ENCODE peak calls at places on chromosomes 3 and 15, in five cellular contexts. One of them, this sample, is unnamed.
A peak's percentile ranks its signal among the peaks of the same experiment; 100 is the strongest.

GRCh38 chr15:33955945-33956344 is 12.4 kb upstream of the CHRM5 start:
- DNase-seq in CD4-positive, CD25-positive, alpha-beta regulatory T cell: no peak
- DNase-seq in hypothalamus: no peak
- DNase-seq in activated naive CD4-positive, alpha-beta T cell treated with anti-CD3 and anti-CD28 coated beads for 36 hours: no peak
- DNase-seq in HS-27A: no peak
- DNase-seq in this sample: no peak

GRCh38 chr3:170808041-170808440 is 62.0 kb downstream of the RPL22L1 start:
- DNase-seq in CD4-positive, CD25-positive, alpha-beta regulatory T cell: no peak
- DNase-seq in HS-27A: no peak
- DNase-seq in hypothalamus: no peak
- DNase-seq in activated naive CD4-positive, alpha-beta T cell treated with anti-CD3 and anti-CD28 coated beads for 36 hours: no peak
- DNase-seq in this sample: no peak

GRCh38 chr3:38308456-38308855 is 26.4 kb downstream of the SLC22A14 start:
- DNase-seq in CD4-positive, CD25-positive, alpha-beta regulatory T cell: no peak
- DNase-seq in hypothalamus: no peak
- DNase-seq in HS-27A: no peak
- DNase-seq in activated naive CD4-positive, alpha-beta T cell treated with anti-CD3 and anti-CD28 coated beads for 36 hours: no peak
- DNase-seq in this sample: no peak

GRCh38 chr15:58329781-58330467 is 101.9 kb upstream of the LIPC start:
- DNase-seq in CD4-positive, CD25-positive, alpha-beta regulatory T cell: no peak
- DNase-seq in activated naive CD4-positive, alpha-beta T cell treated with anti-CD3 and anti-CD28 coated beads for 36 hours: no peak
- DNase-seq in hypothalamus: no peak
- DNase-seq in HS-27A: no peak
- DNase-seq in this sample: no peak

GRCh38 chr3:114973576-114973975 is 173.5 kb downstream of the ZBTB20 start:
- DNase-seq in HS-27A: no peak
- DNase-seq in hypothalamus: no peak
- DNase-seq in activated naive CD4-positive, alpha-beta T cell treated with anti-CD3 and anti-CD28 coated beads for 36 hours: no peak
- DNase-seq in CD4-positive, CD25-positive, alpha-beta regulatory T cell: no peak
- DNase-seq in this sample: no peak

GRCh38 chr15:85059734-85060133 is 78.1 kb downstream of the PDE8A start:
- DNase-seq in HS-27A: no peak
- DNase-seq in CD4-positive, CD25-positive, alpha-beta regulatory T cell: no peak
- DNase-seq in hypothalamus: no peak
- DNase-seq in activated naive CD4-positive, alpha-beta T cell treated with anti-CD3 and anti-CD28 coated beads for 36 hours: no peak
- DNase-seq in this sample: no peak

GRCh38 chr15:68034071-68034470 is 20.0 kb upstream of the PIAS1 start:
- DNase-seq in CD4-positive, CD25-positive, alpha-beta regulatory T cell: no peak
- DNase-seq in HS-27A: no peak
- DNase-seq in hypothalamus: no peak
- DNase-seq in activated naive CD4-positive, alpha-beta T cell treated with anti-CD3 and anti-CD28 coated beads for 36 hours: no peak
- DNase-seq in this sample: no peak

GRCh38 chr3:63494646-63495045 is 157.8 kb upstream of the SNTN start:
- DNase-seq in activated naive CD4-positive, alpha-beta T cell treated with anti-CD3 and anti-CD28 coated beads for 36 hours: no peak
- DNase-seq in hypothalamus: no peak
- DNase-seq in CD4-positive, CD25-positive, alpha-beta regulatory T cell: no peak
- DNase-seq in HS-27A: no peak
- DNase-seq in this sample: no peak

GRCh38 chr3:45145681-45146614 is at the start of gene CDCP1:
- DNase-seq in HS-27A: no peak
- DNase-seq in CD4-positive, CD25-positive, alpha-beta regulatory T cell: no peak
- DNase-seq in hypothalamus: no peak
- DNase-seq in activated naive CD4-positive, alpha-beta T cell treated with anti-CD3 and anti-CD28 coated beads for 36 hours: peak; percentile 14
- DNase-seq in this sample: peak; percentile 90

GRCh38 chr3:23764407-23764806 is 41.3 kb upstream of the UBE2E1 start:
- DNase-seq in CD4-positive, CD25-positive, alpha-beta regulatory T cell: no peak
- DNase-seq in hypothalamus: no peak
- DNase-seq in HS-27A: no peak
- DNase-seq in activated naive CD4-positive, alpha-beta T cell treated with anti-CD3 and anti-CD28 coated beads for 36 hours: no peak
- DNase-seq in this sample: no peak

GRCh38 chr3:187507266-187507665 is 139.1 kb downstream of the RTP4 start:
- DNase-seq in HS-27A: no peak
- DNase-seq in CD4-positive, CD25-positive, alpha-beta regulatory T cell: no peak
- DNase-seq in hypothalamus: no peak
- DNase-seq in activated naive CD4-positive, alpha-beta T cell treated with anti-CD3 and anti-CD28 coated beads for 36 hours: no peak
- DNase-seq in this sample: no peak

GRCh38 chr3:26840272-26840870 is 217.8 kb downstream of the LRRC3B start:
- DNase-seq in hypothalamus: no peak
- DNase-seq in activated naive CD4-positive, alpha-beta T cell treated with anti-CD3 and anti-CD28 coated beads for 36 hours: no peak
- DNase-seq in CD4-positive, CD25-positive, alpha-beta regulatory T cell: no peak
- DNase-seq in HS-27A: no peak
- DNase-seq in this sample: no peak

GRCh38 chr3:72665701-72666443 is 182.4 kb downstream of the SHQ1 start:
- DNase-seq in hypothalamus: no peak
- DNase-seq in activated naive CD4-positive, alpha-beta T cell treated with anti-CD3 and anti-CD28 coated beads for 36 hours: peak; percentile 81
- DNase-seq in HS-27A: peak; percentile 11
- DNase-seq in CD4-positive, CD25-positive, alpha-beta regulatory T cell: peak; percentile 36
- DNase-seq in this sample: peak; percentile 65

GRCh38 chr3:8182904-8183303 is 318.7 kb upstream of the LMCD1 start:
- DNase-seq in HS-27A: no peak
- DNase-seq in CD4-positive, CD25-positive, alpha-beta regulatory T cell: no peak
- DNase-seq in hypothalamus: no peak
- DNase-seq in activated naive CD4-positive, alpha-beta T cell treated with anti-CD3 and anti-CD28 coated beads for 36 hours: no peak
- DNase-seq in this sample: no peak

GRCh38 chr15:93241696-93242585 is 152.9 kb upstream of the RGMA start:
- DNase-seq in hypothalamus: no peak
- DNase-seq in activated naive CD4-positive, alpha-beta T cell treated with anti-CD3 and anti-CD28 coated beads for 36 hours: no peak
- DNase-seq in CD4-positive, CD25-positive, alpha-beta regulatory T cell: no peak
- DNase-seq in HS-27A: no peak
- DNase-seq in this sample: peak; percentile 63

GRCh38 chr3:108070356-108070755 is 20.5 kb downstream of the CD47 start:
- DNase-seq in CD4-positive, CD25-positive, alpha-beta regulatory T cell: no peak
- DNase-seq in HS-27A: no peak
- DNase-seq in activated naive CD4-positive, alpha-beta T cell treated with anti-CD3 and anti-CD28 coated beads for 36 hours: no peak
- DNase-seq in hypothalamus: no peak
- DNase-seq in this sample: no peak

GRCh38 chr15:60713096-60714084 is 234.4 kb upstream of the ICE2 start:
- DNase-seq in CD4-positive, CD25-positive, alpha-beta regulatory T cell: no peak
- DNase-seq in activated naive CD4-positive, alpha-beta T cell treated with anti-CD3 and anti-CD28 coated beads for 36 hours: no peak
- DNase-seq in hypothalamus: no peak
- DNase-seq in HS-27A: no peak
- DNase-seq in this sample: no peak

GRCh38 chr3:49867871-49868321 is 1.8 kb downstream of the CAMKV start:
- DNase-seq in CD4-positive, CD25-positive, alpha-beta regulatory T cell: no peak
- DNase-seq in HS-27A: no peak
- DNase-seq in activated naive CD4-positive, alpha-beta T cell treated with anti-CD3 and anti-CD28 coated beads for 36 hours: peak; percentile 43
- DNase-seq in hypothalamus: no peak
- DNase-seq in this sample: peak; percentile 85

GRCh38 chr15:58521293-58521991 is 89.7 kb downstream of the LIPC start:
- DNase-seq in HS-27A: no peak
- DNase-seq in activated naive CD4-positive, alpha-beta T cell treated with anti-CD3 and anti-CD28 coated beads for 36 hours: no peak
- DNase-seq in CD4-positive, CD25-positive, alpha-beta regulatory T cell: no peak
- DNase-seq in hypothalamus: no peak
- DNase-seq in this sample: peak; percentile 66

GRCh38 chr15:101322849-101323477 is 27.9 kb upstream of the SNRPA1 start:
- DNase-seq in hypothalamus: no peak
- DNase-seq in HS-27A: no peak
- DNase-seq in CD4-positive, CD25-positive, alpha-beta regulatory T cell: no peak
- DNase-seq in activated naive CD4-positive, alpha-beta T cell treated with anti-CD3 and anti-CD28 coated beads for 36 hours: no peak
- DNase-seq in this sample: no peak

GRCh38 chr3:154753101-154753500 is 323.1 kb upstream of the GPR149 start:
- DNase-seq in HS-27A: no peak
- DNase-seq in hypothalamus: no peak
- DNase-seq in activated naive CD4-positive, alpha-beta T cell treated with anti-CD3 and anti-CD28 coated beads for 36 hours: no peak
- DNase-seq in CD4-positive, CD25-positive, alpha-beta regulatory T cell: no peak
- DNase-seq in this sample: no peak

GRCh38 chr15:74240897-74241614 is 4.9 kb downstream of the CCDC33 start:
- DNase-seq in hypothalamus: no peak
- DNase-seq in HS-27A: no peak
- DNase-seq in activated naive CD4-positive, alpha-beta T cell treated with anti-CD3 and anti-CD28 coated beads for 36 hours: no peak
- DNase-seq in CD4-positive, CD25-positive, alpha-beta regulatory T cell: no peak
- DNase-seq in this sample: no peak

GRCh38 chr3:63192248-63192647 is 85.9 kb upstream of the SYNPR start:
- DNase-seq in CD4-positive, CD25-positive, alpha-beta regulatory T cell: no peak
- DNase-seq in hypothalamus: no peak
- DNase-seq in activated naive CD4-positive, alpha-beta T cell treated with anti-CD3 and anti-CD28 coated beads for 36 hours: no peak
- DNase-seq in HS-27A: no peak
- DNase-seq in this sample: no peak

GRCh38 chr3:162141232-162141631 is 644.6 kb downstream of the OTOL1 start:
- DNase-seq in HS-27A: peak; percentile 79
- DNase-seq in activated naive CD4-positive, alpha-beta T cell treated with anti-CD3 and anti-CD28 coated beads for 36 hours: no peak
- DNase-seq in CD4-positive, CD25-positive, alpha-beta regulatory T cell: no peak
- DNase-seq in hypothalamus: no peak
- DNase-seq in this sample: no peak

GRCh38 chr3:150830094-150830681 is 67.2 kb upstream of the SIAH2 start:
- DNase-seq in activated naive CD4-positive, alpha-beta T cell treated with anti-CD3 and anti-CD28 coated beads for 36 hours: peak; percentile 14
- DNase-seq in hypothalamus: no peak
- DNase-seq in HS-27A: no peak
- DNase-seq in CD4-positive, CD25-positive, alpha-beta regulatory T cell: no peak
- DNase-seq in this sample: peak; percentile 28

GRCh38 chr3:159907828-159908227 is 80.8 kb upstream of the IL12A start:
- DNase-seq in CD4-positive, CD25-positive, alpha-beta regulatory T cell: no peak
- DNase-seq in hypothalamus: no peak
- DNase-seq in activated naive CD4-positive, alpha-beta T cell treated with anti-CD3 and anti-CD28 coated beads for 36 hours: no peak
- DNase-seq in HS-27A: no peak
- DNase-seq in this sample: no peak

This sample was measured in iPS-NIHi11.